ENCODE peak calls at places on chromosomes 1 and 21, in four cellular contexts. One of them, this sample, is unnamed.

GRCh38 chr1:108569097-108569728 is 9.3 kb downstream of the EEIG2 start:
- DNase-seq in hippocampal formation: no peak
- DNase-seq in HCEC 1CT: no peak
- DNase-seq in posterior cingulate gyrus: no peak
- DNase-seq in this sample: no peak

GRCh38 chr21:40841524-40842196 is 5.3 kb downstream of the DSCAM start:
- DNase-seq in posterior cingulate gyrus: peak
- DNase-seq in hippocampal formation: peak
- DNase-seq in HCEC 1CT: no peak
- DNase-seq in this sample: no peak

GRCh38 chr1:15195420-15196052 is 42.0 kb downstream of the TMEM51 start:
- DNase-seq in posterior cingulate gyrus: no peak
- DNase-seq in hippocampal formation: no peak
- DNase-seq in HCEC 1CT: no peak
- DNase-seq in this sample: no peak

GRCh38 chr1:220892086-220892376 is 12.8 kb downstream of the HLX start:
- DNase-seq in hippocampal formation: no peak
- DNase-seq in HCEC 1CT: no peak
- DNase-seq in posterior cingulate gyrus: no peak
- DNase-seq in this sample: no peak

GRCh38 chr1:48223372-48224081 is 1.0 kb downstream of the SLC5A9 start:
- DNase-seq in posterior cingulate gyrus: no peak
- DNase-seq in hippocampal formation: no peak
- DNase-seq in HCEC 1CT: no peak
- DNase-seq in this sample: no peak

GRCh38 chr1:209621329-209621728 is 30.9 kb downstream of the LAMB3 start:
- DNase-seq in hippocampal formation: no peak
- DNase-seq in HCEC 1CT: no peak
- DNase-seq in posterior cingulate gyrus: no peak
- DNase-seq in this sample: no peak

GRCh38 chr1:217919683-217920502 is 288.7 kb downstream of the SPATA17 start:
- DNase-seq in HCEC 1CT: no peak
- DNase-seq in hippocampal formation: no peak
- DNase-seq in posterior cingulate gyrus: no peak
- DNase-seq in this sample: no peak

GRCh38 chr1:4772294-4773010 is 118.0 kb downstream of the AJAP1 start:
- DNase-seq in hippocampal formation: no peak
- DNase-seq in HCEC 1CT: no peak
- DNase-seq in posterior cingulate gyrus: no peak
- DNase-seq in this sample: no peak

GRCh38 chr1:29934255-29934654 is 697.9 kb downstream of the PTPRU start:
- DNase-seq in HCEC 1CT: no peak
- DNase-seq in hippocampal formation: no peak
- DNase-seq in posterior cingulate gyrus: no peak
- DNase-seq in this sample: no peak

GRCh38 chr1:94855307-94855700 is 35.1 kb downstream of the SLC44A3 start:
- DNase-seq in hippocampal formation: no peak
- DNase-seq in posterior cingulate gyrus: no peak
- DNase-seq in HCEC 1CT: no peak
- DNase-seq in this sample: no peak

GRCh38 chr21:22791986-22792560 is 1793.9 kb downstream of the NCAM2 start:
- DNase-seq in hippocampal formation: peak
- DNase-seq in posterior cingulate gyrus: no peak
- DNase-seq in HCEC 1CT: peak
- DNase-seq in this sample: no peak

GRCh38 chr1:19654386-19654785 is 10.3 kb downstream of the NBL1 start:
- DNase-seq in HCEC 1CT: no peak
- DNase-seq in posterior cingulate gyrus: no peak
- DNase-seq in hippocampal formation: no peak
- DNase-seq in this sample: no peak

GRCh38 chr1:16109571-16109970 is 36.1 kb upstream of the FAM131C start:
- DNase-seq in hippocampal formation: no peak
- DNase-seq in HCEC 1CT: peak
- DNase-seq in posterior cingulate gyrus: no peak
- DNase-seq in this sample: no peak

GRCh38 chr1:180425956-180426355 is 76.4 kb downstream of the ACBD6 start:
- DNase-seq in hippocampal formation: no peak
- DNase-seq in HCEC 1CT: no peak
- DNase-seq in posterior cingulate gyrus: no peak
- DNase-seq in this sample: no peak

GRCh38 chr1:119046429-119047039 is 58.4 kb upstream of the TBX15 start:
- DNase-seq in hippocampal formation: peak
- DNase-seq in HCEC 1CT: peak
- DNase-seq in posterior cingulate gyrus: no peak
- DNase-seq in this sample: no peak

GRCh38 chr1:42913426-42914091 is 45.1 kb downstream of the SLC2A1 start:
- DNase-seq in posterior cingulate gyrus: no peak
- DNase-seq in hippocampal formation: peak
- DNase-seq in HCEC 1CT: peak
- DNase-seq in this sample: no peak

GRCh38 chr1:155910621-155911121 is 478 bp downstream of the RIT1 start:
- DNase-seq in posterior cingulate gyrus: no peak
- DNase-seq in hippocampal formation: peak
- DNase-seq in HCEC 1CT: peak
- DNase-seq in this sample: no peak

GRCh38 chr1:198677027-198677426 is 38.2 kb downstream of the PTPRC start:
- DNase-seq in HCEC 1CT: no peak
- DNase-seq in hippocampal formation: no peak
- DNase-seq in posterior cingulate gyrus: no peak
- DNase-seq in this sample: no peak

GRCh38 chr1:54254055-54254454 is 54.1 kb downstream of the MRPL37 start:
- DNase-seq in hippocampal formation: no peak
- DNase-seq in posterior cingulate gyrus: no peak
- DNase-seq in HCEC 1CT: peak
- DNase-seq in this sample: no peak

GRCh38 chr1:151405167-151405951 is 6.0 kb downstream of the PSMB4 start:
- DNase-seq in posterior cingulate gyrus: no peak
- DNase-seq in HCEC 1CT: no peak
- DNase-seq in hippocampal formation: no peak
- DNase-seq in this sample: no peak

GRCh38 chr1:36824390-36824861 is 209.9 kb downstream of the GRIK3 start:
- DNase-seq in posterior cingulate gyrus: no peak
- DNase-seq in hippocampal formation: no peak
- DNase-seq in HCEC 1CT: no peak
- DNase-seq in this sample: peak

GRCh38 chr1:23596382-23597358 is 37.4 kb upstream of the ID3 start:
- DNase-seq in hippocampal formation: no peak
- DNase-seq in HCEC 1CT: no peak
- DNase-seq in posterior cingulate gyrus: no peak
- DNase-seq in this sample: no peak

GRCh38 chr1:202235856-202236837 is 42.5 kb downstream of the LGR6 start:
- DNase-seq in hippocampal formation: no peak
- DNase-seq in posterior cingulate gyrus: no peak
- DNase-seq in HCEC 1CT: peak
- DNase-seq in this sample: no peak

GRCh38 chr1:32786856-32787255 is 30.3 kb downstream of the YARS1 start:
- DNase-seq in hippocampal formation: no peak
- DNase-seq in HCEC 1CT: peak
- DNase-seq in posterior cingulate gyrus: no peak
- DNase-seq in this sample: no peak

GRCh38 chr1:84253891-84254290 is 47.6 kb upstream of the SAMD13 start:
- DNase-seq in posterior cingulate gyrus: peak
- DNase-seq in HCEC 1CT: peak
- DNase-seq in hippocampal formation: peak
- DNase-seq in this sample: peak

GRCh38 chr1:119968601-119969000 is 72.3 kb upstream of the ADAM30 start:
- DNase-seq in posterior cingulate gyrus: no peak
- DNase-seq in hippocampal formation: no peak
- DNase-seq in HCEC 1CT: no peak
- DNase-seq in this sample: no peak

GRCh38 chr21:27725916-27726315 is 759.0 kb upstream of the ADAMTS5 start:
- DNase-seq in posterior cingulate gyrus: no peak
- DNase-seq in hippocampal formation: no peak
- DNase-seq in HCEC 1CT: no peak
- DNase-seq in this sample: no peak

This sample was measured in hypothalamus.